ENCODE peak calls at places on chromosomes 4 and X, in ten cellular contexts. N, S, X, H, L, K, Q, F, D and M are unnamed samples.

GRCh38 chr4:74408639-74409038 is 36.3 kb upstream of the AREG start:
- DNase-seq in D (peak), H (peak), Q (no peak), F (no peak), X (no peak), K (no peak), L (no peak), S (no peak), N (no peak), M (peak)

GRCh38 chr4:175622887-175623286 is 189.2 kb downstream of the GPM6A start:
- DNase-seq in H (peak), Q (no peak), L (no peak), N (no peak), F (no peak), S (no peak), K (no peak), X (no peak), D (no peak), M (no peak)

GRCh38 chr4:139872274-139872673 is 206.7 kb downstream of the MGST2 start:
- DNase-seq in N (peak), H (no peak), L (no peak), K (no peak), D (peak), Q (no peak), X (peak), F (no peak), S (no peak), M (peak)

GRCh38 chr4:70603856-70604255 is 11.8 kb downstream of the AMBN start:
- DNase-seq in K (no peak), F (no peak), S (no peak), Q (no peak), L (no peak), D (no peak), X (no peak), H (no peak), N (no peak), M (peak)

GRCh38 chr4:145451895-145452294 is 29.8 kb upstream of the SMAD1 start:
- DNase-seq in D (no peak), H (no peak), S (no peak), N (no peak), F (no peak), K (no peak), L (no peak), X (no peak), Q (no peak), M (no peak)

GRCh38 chr4:143375326-143376073 is 38.8 kb downstream of the GAB1 start:
- DNase-seq in N (peak), D (no peak), H (peak), X (no peak), K (no peak), S (no peak), F (peak), Q (peak), L (peak), M (peak)

GRCh38 chrX:105564536-105564935 is 257.8 kb upstream of the NRK start:
- DNase-seq in X (no peak), Q (no peak), L (no peak), N (no peak), D (peak), K (no peak), F (no peak), S (no peak), H (no peak), M (peak)

GRCh38 chr4:184247421-184247820 is 29.7 kb upstream of the ENPP6 start:
- DNase-seq in L (no peak), N (no peak), F (no peak), H (no peak), D (no peak), Q (no peak), K (no peak), S (no peak), X (no peak), M (no peak)

GRCh38 chr4:47154816-47155370 is 123.5 kb downstream of the GABRB1 start:
- DNase-seq in N (no peak), K (no peak), L (no peak), F (no peak), X (no peak), H (peak), D (no peak), Q (no peak), S (no peak), M (no peak)

GRCh38 chrX:54043084-54043483 is 1.2 kb downstream of the PHF8 start:
- DNase-seq in L (no peak), H (no peak), X (no peak), N (no peak), Q (no peak), S (no peak), D (no peak), K (peak), F (no peak), M (peak)

GRCh38 chr4:152824561-152824960 is 44.8 kb downstream of the ARFIP1 start:
- DNase-seq in D (no peak), H (no peak), K (no peak), X (no peak), N (no peak), L (no peak), Q (no peak), F (no peak), S (no peak), M (no peak)

GRCh38 chr4:143286733-143287570 is 49.7 kb upstream of the GAB1 start:
- DNase-seq in K (no peak), D (peak), Q (no peak), X (no peak), F (no peak), N (no peak), S (no peak), L (no peak), H (no peak), M (peak)

GRCh38 chr4:174086829-174087799 is 196.4 kb downstream of the FBXO8 start:
- DNase-seq in D (no peak), X (no peak), L (no peak), Q (no peak), N (no peak), S (no peak), K (no peak), H (no peak), F (no peak), M (no peak)

GRCh38 chr4:15001248-15001824 is 945 bp upstream of the CPEB2 start:
- DNase-seq in D (peak), L (peak), X (peak), N (peak), S (peak), Q (peak), H (peak), K (peak), F (peak), M (peak)

GRCh38 chr4:76745264-76745663 is 152.7 kb downstream of the SOWAHB start:
- DNase-seq in X (no peak), Q (no peak), H (no peak), D (no peak), N (no peak), F (no peak), K (no peak), L (no peak), S (no peak), M (peak)

GRCh38 chrX:78168065-78168464 is 28.6 kb upstream of the TAF9B start:
- DNase-seq in X (no peak), L (no peak), F (no peak), K (no peak), N (no peak), S (no peak), Q (no peak), H (no peak), D (peak), M (no peak)

GRCh38 chr4:26131711-26132110 is 189.1 kb upstream of the RBPJ start:
- DNase-seq in L (no peak), H (no peak), S (no peak), Q (no peak), X (no peak), N (no peak), F (no peak), D (no peak), K (no peak), M (no peak)

GRCh38 chr4:148770848-148771247 is 328.6 kb upstream of the NR3C2 start:
- DNase-seq in H (peak), L (no peak), N (no peak), K (no peak), S (no peak), X (no peak), D (no peak), Q (no peak), F (no peak), M (no peak)

GRCh38 chr4:7811536-7812190 is 128.0 kb downstream of the AFAP1 start:
- DNase-seq in S (peak), N (no peak), K (no peak), L (no peak), H (no peak), X (no peak), D (peak), Q (no peak), F (no peak), M (peak)

GRCh38 chr4:15368906-15369305 is 58.9 kb upstream of the C1QTNF7 start:
- DNase-seq in L (no peak), S (no peak), K (no peak), N (no peak), D (peak), F (no peak), Q (no peak), X (no peak), H (no peak), M (peak)

GRCh38 chr4:3520276-3520675 is 11.9 kb downstream of the LRPAP1 start:
- DNase-seq in X (no peak), H (no peak), D (no peak), L (no peak), Q (no peak), N (no peak), S (peak), K (no peak), F (peak), M (no peak)

GRCh38 chr4:46889410-46889809 is 19.6 kb downstream of the COX7B2 start:
- DNase-seq in N (no peak), H (no peak), L (no peak), Q (no peak), S (no peak), F (no peak), K (no peak), X (no peak), D (no peak), M (no peak)

GRCh38 chr4:82125170-82125862 is 248.5 kb downstream of the HNRNPD start:
- DNase-seq in F (no peak), Q (no peak), L (no peak), K (no peak), S (no peak), N (no peak), H (no peak), X (no peak), D (no peak), M (no peak)

GRCh38 chrX:152814048-152814447 is 16.5 kb downstream of the CETN2 start:
- DNase-seq in X (no peak), S (no peak), L (no peak), H (no peak), K (no peak), N (no peak), F (no peak), D (no peak), Q (no peak), M (no peak)

GRCh38 chr4:40842725-40843401 is 93.1 kb downstream of the NSUN7 start:
- DNase-seq in N (no peak), F (no peak), X (no peak), H (peak), K (no peak), D (no peak), Q (no peak), S (no peak), L (no peak), M (peak)

GRCh38 chrX:111652719-111653118 is 28.3 kb upstream of the ALG13 start:
- DNase-seq in Q (no peak), N (peak), D (no peak), X (no peak), L (peak), H (peak), F (no peak), K (no peak), S (no peak), M (peak)

GRCh38 chr4:52645315-52645714 is 13.8 kb downstream of the USP46 start:
- DNase-seq in D (no peak), S (no peak), K (no peak), Q (no peak), L (no peak), X (no peak), N (no peak), F (no peak), H (no peak), M (no peak)